ENCODE peak calls at places on chromosomes 5 and 9, in six cellular contexts. One of them, this sample, is unnamed.

GRCh38 chr5:142800776-142801494 is 30.8 kb downstream of the ARHGAP26 start:
- DNase-seq in activated CD8-positive, alpha-beta memory T cell treated with anti-CD3 and anti-CD28 coated beads for 4 hours: peak
- DNase-seq in activated T-cell treated with anti-CD3 and anti-CD28 coated beads for 48 hours: peak
- DNase-seq in M059J: no peak
- DNase-seq in NAMALWA: peak
- DNase-seq in SK-N-DZ: no peak
- DNase-seq in this sample: no peak

GRCh38 chr5:120765189-120765588 is 301.1 kb downstream of the PRR16 start:
- DNase-seq in activated CD8-positive, alpha-beta memory T cell treated with anti-CD3 and anti-CD28 coated beads for 4 hours: no peak
- DNase-seq in activated T-cell treated with anti-CD3 and anti-CD28 coated beads for 48 hours: no peak
- DNase-seq in M059J: peak
- DNase-seq in NAMALWA: no peak
- DNase-seq in SK-N-DZ: no peak
- DNase-seq in this sample: no peak

GRCh38 chr9:130243015-130243881 is 22.3 kb upstream of the HMCN2 start:
- DNase-seq in activated CD8-positive, alpha-beta memory T cell treated with anti-CD3 and anti-CD28 coated beads for 4 hours: peak
- DNase-seq in activated T-cell treated with anti-CD3 and anti-CD28 coated beads for 48 hours: peak
- DNase-seq in M059J: peak
- DNase-seq in NAMALWA: peak
- DNase-seq in SK-N-DZ: peak
- DNase-seq in this sample: peak

GRCh38 chr9:37787059-37787458 is 2.2 kb upstream of the EXOSC3 start:
- DNase-seq in activated CD8-positive, alpha-beta memory T cell treated with anti-CD3 and anti-CD28 coated beads for 4 hours: no peak
- DNase-seq in activated T-cell treated with anti-CD3 and anti-CD28 coated beads for 48 hours: no peak
- DNase-seq in M059J: no peak
- DNase-seq in NAMALWA: no peak
- DNase-seq in SK-N-DZ: no peak
- DNase-seq in this sample: no peak

GRCh38 chr9:136698681-136699246 is 11.5 kb upstream of the AGPAT2 start:
- DNase-seq in activated CD8-positive, alpha-beta memory T cell treated with anti-CD3 and anti-CD28 coated beads for 4 hours: no peak
- DNase-seq in activated T-cell treated with anti-CD3 and anti-CD28 coated beads for 48 hours: no peak
- DNase-seq in M059J: no peak
- DNase-seq in NAMALWA: no peak
- DNase-seq in SK-N-DZ: no peak
- DNase-seq in this sample: no peak

GRCh38 chr5:67287795-67288194 is 91.2 kb upstream of the CD180 start:
- DNase-seq in activated CD8-positive, alpha-beta memory T cell treated with anti-CD3 and anti-CD28 coated beads for 4 hours: no peak
- DNase-seq in activated T-cell treated with anti-CD3 and anti-CD28 coated beads for 48 hours: no peak
- DNase-seq in M059J: peak
- DNase-seq in NAMALWA: no peak
- DNase-seq in SK-N-DZ: no peak
- DNase-seq in this sample: no peak

GRCh38 chr5:2221450-2221849 is 338.7 kb upstream of the IRX4 start:
- DNase-seq in activated CD8-positive, alpha-beta memory T cell treated with anti-CD3 and anti-CD28 coated beads for 4 hours: no peak
- DNase-seq in activated T-cell treated with anti-CD3 and anti-CD28 coated beads for 48 hours: no peak
- DNase-seq in M059J: no peak
- DNase-seq in NAMALWA: no peak
- DNase-seq in SK-N-DZ: no peak
- DNase-seq in this sample: no peak

GRCh38 chr9:73132034-73132776 is 19.5 kb upstream of the ANXA1 start:
- DNase-seq in activated CD8-positive, alpha-beta memory T cell treated with anti-CD3 and anti-CD28 coated beads for 4 hours: peak
- DNase-seq in activated T-cell treated with anti-CD3 and anti-CD28 coated beads for 48 hours: peak
- DNase-seq in M059J: peak
- DNase-seq in NAMALWA: peak
- DNase-seq in SK-N-DZ: peak
- DNase-seq in this sample: peak

GRCh38 chr5:126003309-126003708 is 419.9 kb upstream of the GRAMD2B start:
- DNase-seq in activated CD8-positive, alpha-beta memory T cell treated with anti-CD3 and anti-CD28 coated beads for 4 hours: no peak
- DNase-seq in activated T-cell treated with anti-CD3 and anti-CD28 coated beads for 48 hours: no peak
- DNase-seq in M059J: peak
- DNase-seq in NAMALWA: no peak
- DNase-seq in SK-N-DZ: no peak
- DNase-seq in this sample: no peak

GRCh38 chr5:113242481-113243348 is 192.1 kb downstream of the TSSK1B start:
- DNase-seq in activated CD8-positive, alpha-beta memory T cell treated with anti-CD3 and anti-CD28 coated beads for 4 hours: no peak
- DNase-seq in activated T-cell treated with anti-CD3 and anti-CD28 coated beads for 48 hours: no peak
- DNase-seq in M059J: no peak
- DNase-seq in NAMALWA: no peak
- DNase-seq in SK-N-DZ: no peak
- DNase-seq in this sample: no peak

GRCh38 chr9:91740713-91741112 is 209.3 kb downstream of the ROR2 start:
- DNase-seq in activated CD8-positive, alpha-beta memory T cell treated with anti-CD3 and anti-CD28 coated beads for 4 hours: no peak
- DNase-seq in activated T-cell treated with anti-CD3 and anti-CD28 coated beads for 48 hours: no peak
- DNase-seq in M059J: peak
- DNase-seq in NAMALWA: no peak
- DNase-seq in SK-N-DZ: no peak
- DNase-seq in this sample: no peak

This sample was measured in GM12891.